ENCODE peak calls at places on chromosomes 1 and 21, in nine cellular contexts. M is NCI-H748 treated with DMSO at 0.1 percent for 48 hours; G is amniotic stem cell; K is T-helper 1 cell; B is Daoy; A is fibroblast of gingiva; N is effector memory CD8-positive, alpha-beta T cell; I is T-cell; S is IMR-90. J is an unnamed sample.

GRCh38 chr1:87135313-87135712 is 193.4 kb upstream of the LMO4 start:
- DNase-seq in M (no peak), G (no peak), K (no peak), B (no peak), A (no peak), N (no peak), I (no peak), S (no peak), J (no peak)

GRCh38 chr1:117883620-117884019 is 45.8 kb downstream of the GDAP2 start:
- DNase-seq in M (no peak), G (no peak), K (no peak), B (no peak), A (no peak), N (no peak), I (no peak), S (peak), J (no peak)

GRCh38 chr1:200883118-200883517 is 10.3 kb downstream of the GPR25 start:
- DNase-seq in M (no peak), G (no peak), K (no peak), B (no peak), A (no peak), N (no peak), I (no peak), S (no peak), J (no peak)

GRCh38 chr1:207951652-207952051 is 40.7 kb upstream of the CD34 start:
- DNase-seq in M (no peak), G (no peak), K (no peak), B (no peak), A (no peak), N (no peak), I (no peak), S (no peak), J (no peak)

GRCh38 chr1:185595835-185596667 is 138.1 kb upstream of the HMCN1 start:
- DNase-seq in M (peak), G (peak), K (peak), B (peak), A (peak), N (peak), I (peak), S (peak), J (peak)

GRCh38 chr1:21449906-21450305 is 10.0 kb downstream of the NBPF3 start:
- DNase-seq in M (no peak), G (no peak), K (no peak), B (no peak), A (peak), N (no peak), I (no peak), S (peak), J (no peak)

GRCh38 chr1:89894210-89894668 is 73.4 kb downstream of the LRRC8D start:
- DNase-seq in M (no peak), G (peak), K (no peak), B (peak), A (peak), N (no peak), I (no peak), S (peak), J (no peak)

GRCh38 chr1:55698136-55698535 is 483.0 kb upstream of the USP24 start:
- DNase-seq in M (no peak), G (no peak), K (no peak), B (no peak), A (no peak), N (no peak), I (no peak), S (peak), J (no peak)

GRCh38 chr1:48223372-48224081 is 1.0 kb downstream of the SLC5A9 start:
- DNase-seq in M (peak), G (no peak), K (no peak), B (no peak), A (no peak), N (no peak), I (no peak), S (no peak), J (no peak)

GRCh38 chr1:16402742-16403141 is 34.5 kb downstream of the SPATA21 start:
- DNase-seq in M (no peak), G (no peak), K (no peak), B (no peak), A (no peak), N (no peak), I (no peak), S (no peak), J (no peak)

GRCh38 chr1:26771643-26772321 is 16.0 kb upstream of the PIGV start:
- DNase-seq in M (no peak), G (peak), K (no peak), B (peak), A (peak), N (no peak), I (no peak), S (peak), J (no peak)

GRCh38 chr1:177235350-177235749 is 64.6 kb downstream of the BRINP2 start:
- DNase-seq in M (no peak), G (no peak), K (no peak), B (no peak), A (no peak), N (no peak), I (no peak), S (no peak), J (no peak)

GRCh38 chr21:15731243-15731613 is 1.4 kb downstream of the USP25 start:
- DNase-seq in M (no peak), G (no peak), K (no peak), B (peak), A (no peak), N (no peak), I (no peak), S (no peak), J (peak)

GRCh38 chr21:46459356-46460112 is 843 bp downstream of the DIP2A start:
- DNase-seq in M (peak), G (no peak), K (no peak), B (peak), A (peak), N (no peak), I (peak), S (peak), J (no peak)

GRCh38 chr1:48470506-48470905 is 1.5 kb downstream of the SPATA6 start:
- DNase-seq in M (peak), G (no peak), K (no peak), B (peak), A (peak), N (no peak), I (no peak), S (no peak), J (no peak)

GRCh38 chr1:29122662-29122986 is 1.1 kb downstream of the TMEM200B start:
- DNase-seq in M (no peak), G (peak), K (no peak), B (peak), A (peak), N (no peak), I (no peak), S (peak), J (peak)

GRCh38 chr1:208119225-208119606 is 125.0 kb downstream of the PLXNA2 start:
- DNase-seq in M (no peak), G (no peak), K (no peak), B (no peak), A (no peak), N (no peak), I (no peak), S (no peak), J (no peak)

GRCh38 chr1:22773981-22774471 is 63.4 kb downstream of the EPHB2 start:
- DNase-seq in M (no peak), G (no peak), K (no peak), B (peak), A (peak), N (no peak), I (no peak), S (peak), J (no peak)

GRCh38 chr1:171863531-171863930 is 22.2 kb downstream of the DNM3 start:
- DNase-seq in M (no peak), G (no peak), K (no peak), B (no peak), A (no peak), N (no peak), I (no peak), S (no peak), J (no peak)

GRCh38 chr1:113534130-113534817 is 144.0 kb downstream of the MAGI3 start:
- DNase-seq in M (no peak), G (peak), K (no peak), B (peak), A (peak), N (no peak), I (no peak), S (peak), J (no peak)

GRCh38 chr1:245301921-245302320 is 147.1 kb downstream of the KIF26B start:
- DNase-seq in M (no peak), G (no peak), K (no peak), B (no peak), A (no peak), N (no peak), I (no peak), S (no peak), J (no peak)

GRCh38 chr1:231337043-231337471 is 595 bp downstream of the EXOC8 start:
- DNase-seq in M (no peak), G (no peak), K (peak), B (no peak), A (no peak), N (no peak), I (no peak), S (no peak), J (no peak)

GRCh38 chr1:19448491-19449439 is 36.6 kb downstream of the CAPZB start:
- DNase-seq in M (no peak), G (peak), K (no peak), B (peak), A (peak), N (no peak), I (no peak), S (peak), J (no peak)

GRCh38 chr1:180779584-180779983 is 133.1 kb upstream of the KIAA1614 start:
- DNase-seq in M (no peak), G (no peak), K (no peak), B (no peak), A (no peak), N (no peak), I (no peak), S (no peak), J (no peak)

GRCh38 chr1:150001415-150001814 is 9.1 kb downstream of the OTUD7B start:
- DNase-seq in M (no peak), G (no peak), K (no peak), B (no peak), A (peak), N (no peak), I (no peak), S (no peak), J (no peak)

GRCh38 chr1:40385437-40386310 is 12.1 kb downstream of the SMAP2 start:
- DNase-seq in M (no peak), G (no peak), K (peak), B (no peak), A (no peak), N (peak), I (peak), S (no peak), J (peak)

GRCh38 chr1:207813946-207814345 is 62.1 kb downstream of the CD46 start:
- DNase-seq in M (no peak), G (no peak), K (no peak), B (no peak), A (no peak), N (no peak), I (no peak), S (no peak), J (no peak)

GRCh38 chr1:46770541-46770940 is 28.3 kb upstream of the CYP4B1 start:
- DNase-seq in M (no peak), G (no peak), K (no peak), B (no peak), A (no peak), N (no peak), I (no peak), S (no peak), J (no peak)

GRCh38 chr1:66415326-66415725 is 118.6 kb upstream of the SGIP1 start:
- DNase-seq in M (no peak), G (no peak), K (no peak), B (no peak), A (no peak), N (no peak), I (no peak), S (peak), J (no peak)